ENCODE peak calls at places on chromosomes 11 and 22, in nine cellular contexts. N is omental fat pad; S is CD4-positive, alpha-beta T cell; O is pancreas; F is A549; T is AG04450; D is foreskin fibroblast; H is coronary artery; G is body of pancreas. B is an unnamed sample.

GRCh38 chr11:33687733-33688479 is 12.7 kb downstream of the C11orf91 start:
- DNase-seq in N (no peak), G (peak; percentile 59), D (peak; percentile 75), F (peak; percentile 76), O (no peak), T (no peak), H (no peak), S (no peak), B (peak; percentile 58)

GRCh38 chr11:12581923-12582322 is 92.3 kb upstream of the TEAD1 start:
- DNase-seq in F (peak; percentile 56), T (peak; percentile 38), D (peak; percentile 71), O (no peak), S (no peak), N (no peak), G (no peak), H (no peak), B (no peak)

GRCh38 chr11:13984616-13985474 is 22.3 kb downstream of the SPON1 start:
- DNase-seq in H (no peak), F (no peak), S (no peak), G (no peak), T (peak; percentile 81), O (no peak), N (no peak), D (peak; percentile 84), B (no peak)

GRCh38 chr11:92791886-92792285 is 177.6 kb upstream of the MTNR1B start:
- DNase-seq in G (no peak), N (no peak), F (no peak), S (no peak), H (no peak), D (no peak), O (no peak), T (no peak), B (no peak)

GRCh38 chr11:41486436-41486835 is 27.0 kb upstream of the LRRC4C start:
- DNase-seq in F (no peak), T (no peak), G (no peak), O (no peak), S (no peak), H (no peak), N (no peak), D (no peak), B (no peak)

GRCh38 chr11:121645596-121645995 is 192.8 kb upstream of the SORL1-AS1 start:
- DNase-seq in H (no peak), F (no peak), G (no peak), O (no peak), N (no peak), D (no peak), T (no peak), S (no peak), B (no peak)

GRCh38 chr11:23403210-23404185 is 543.2 kb upstream of the CCDC179 start:
- DNase-seq in H (peak; percentile 65), S (no peak), T (no peak), O (no peak), D (no peak), G (no peak), F (no peak), N (no peak), B (no peak)

GRCh38 chr11:61554172-61554988 is 26.5 kb downstream of the SYT7 start:
- DNase-seq in D (no peak), N (no peak), S (no peak), G (no peak), F (no peak), O (no peak), H (no peak), T (no peak), B (no peak)

GRCh38 chr11:1837171-1838076 is 1.4 kb upstream of the TNNI2 start:
- DNase-seq in O (peak; percentile 82), S (peak; percentile 79), N (no peak), G (peak; percentile 71), T (no peak), H (no peak), D (peak; percentile 35), F (peak; percentile 59), B (peak; percentile 83)

GRCh38 chr11:1838426-1839131 is at the start of gene TNNI2:
- DNase-seq in S (no peak), T (no peak), H (no peak), D (no peak), N (no peak), F (no peak), G (peak; percentile 8), O (peak; percentile 58), B (peak; percentile 15)

GRCh38 chr11:1836011-1836945 is 1.5 kb downstream of the SYT8 start:
- DNase-seq in D (no peak), O (peak; percentile 63), F (no peak), H (no peak), T (no peak), N (no peak), S (no peak), G (peak; percentile 7), B (no peak)

GRCh38 chr11:1839204-1839923 is 583 bp downstream of the TNNI2 start:
- DNase-seq in H (no peak), N (no peak), G (no peak), O (peak; percentile 63), F (no peak), D (no peak), S (no peak), T (no peak), B (peak; percentile 25)

DNA sequence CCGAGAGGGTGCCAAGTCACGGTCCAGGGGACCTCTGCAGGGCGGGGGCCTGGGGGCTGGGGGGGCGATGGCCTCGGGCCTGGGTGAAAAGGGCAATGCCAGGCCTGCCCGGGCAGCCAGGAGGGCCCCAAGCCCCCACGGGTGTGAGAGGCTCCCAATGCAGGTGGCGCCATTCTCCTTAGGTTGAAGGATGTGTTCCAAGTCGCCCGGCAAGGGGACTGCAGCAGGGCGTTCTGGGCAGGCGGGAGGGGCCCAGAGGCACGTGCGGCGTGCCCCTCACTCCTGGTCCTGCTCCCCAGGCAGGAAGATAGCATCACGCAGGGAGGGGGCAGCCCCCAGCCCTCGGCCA is 730 bp upstream of the TNNI2 start:
- DNase-seq in N (no peak), O (no peak), D (no peak), H (no peak), G (peak; percentile 20), S (peak; percentile 23), F (no peak), T (no peak), B (peak; percentile 17)
- TF ChIP-seq CTCF in N (no peak), O (no peak), D (no peak), H (peak; percentile 30), G (peak; percentile 7), S (no peak), F (peak; percentile 36), T (no peak), B (peak; percentile 32)

GRCh38 chr11:34809191-34810106 is 106.7 kb downstream of the APIP start:
- DNase-seq in H (no peak), T (no peak), F (no peak), N (no peak), D (no peak), S (no peak), G (no peak), O (no peak), B (no peak)

GRCh38 chr11:34811858-34812257 is 104.3 kb downstream of the APIP start:
- DNase-seq in S (no peak), O (no peak), H (no peak), F (no peak), T (no peak), G (no peak), N (no peak), D (no peak), B (no peak)

GRCh38 chr11:34806875-34807274 is 109.3 kb downstream of the APIP start:
- DNase-seq in T (no peak), G (no peak), N (no peak), O (no peak), S (no peak), H (no peak), F (no peak), D (no peak), B (no peak)

GRCh38 chr11:34812905-34813576 is 103.1 kb downstream of the APIP start:
- DNase-seq in D (no peak), T (no peak), F (no peak), H (no peak), G (no peak), N (no peak), O (no peak), S (no peak), B (no peak)

GRCh38 chr11:34810107-34810562 is 106.0 kb downstream of the APIP start:
- DNase-seq in D (no peak), F (no peak), N (no peak), G (no peak), O (no peak), S (no peak), H (no peak), T (no peak), B (no peak)
- TF ChIP-seq CTCF in D (no peak), F (no peak), N (no peak), G (no peak), O (no peak), S (no peak), H (no peak), T (no peak), B (no peak)

GRCh38 chr11:6022954-6023353 is 7.6 kb downstream of the OR56A1 start:
- DNase-seq in O (no peak), F (peak; percentile 57), G (peak; percentile 9), S (no peak), H (no peak), D (no peak), N (no peak), T (no peak), B (no peak)
- TF ChIP-seq CTCF in O (no peak), F (peak; percentile 46), G (peak; percentile 44), S (peak; percentile 41), H (no peak), D (peak; percentile 25), N (no peak), T (peak; percentile 45), B (no peak)

GRCh38 chr22:20648306-20648903 is 125.5 kb upstream of the SERPIND1 start:
- DNase-seq in S (no peak), D (no peak), F (no peak), H (no peak), T (no peak), O (peak; percentile 3), N (no peak), G (no peak), B (no peak)

GRCh38 chr22:20645954-20646353 is 128.0 kb upstream of the SERPIND1 start:
- DNase-seq in H (no peak), G (no peak), S (no peak), N (no peak), F (no peak), O (peak; percentile 4), D (no peak), T (no peak), B (no peak)

GRCh38 chr22:20647586-20648305 is 126.2 kb upstream of the SERPIND1 start:
- DNase-seq in N (no peak), H (no peak), F (no peak), D (no peak), G (no peak), O (peak; percentile 6), S (no peak), T (no peak), B (no peak)

GRCh38 chr22:20646906-20647305 is 127.0 kb upstream of the SERPIND1 start:
- DNase-seq in S (no peak), G (no peak), D (no peak), F (no peak), T (no peak), N (no peak), H (no peak), O (peak; percentile 10), B (no peak)

DNA sequence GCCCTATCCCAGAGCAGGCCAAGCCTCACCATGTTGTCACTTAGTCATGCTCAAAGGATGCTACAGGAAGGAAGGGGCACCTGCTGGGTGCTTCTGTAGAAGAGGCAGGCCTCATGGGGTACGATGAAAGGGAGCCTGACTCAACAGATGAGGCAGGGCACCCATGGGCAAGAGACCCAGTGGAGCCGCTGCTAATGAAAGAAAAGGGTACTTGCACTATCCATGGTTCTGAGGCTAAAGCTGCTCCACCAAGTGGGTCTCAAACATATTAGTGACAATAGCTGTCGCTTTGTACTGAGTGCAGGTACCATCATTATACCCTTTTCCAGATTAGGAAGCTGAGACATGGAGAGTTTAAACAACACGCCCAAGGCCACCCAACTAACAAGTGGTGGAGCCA is 127.5 kb upstream of the SERPIND1 start:
- DNase-seq in G (no peak), S (no peak), D (no peak), O (peak; percentile 11), N (no peak), T (no peak), H (no peak), F (no peak), B (no peak)
- TF ChIP-seq CTCF in G (no peak), S (no peak), D (no peak), O (no peak), N (no peak), T (no peak), H (no peak), F (no peak), B (no peak)